ENCODE peak calls at places on chromosomes 2 and 18, in five cellular contexts. One of them, this sample, is unnamed.

GRCh38 chr2:70143314-70144150 is 47.3 kb downstream of the C2orf42 start:
- DNase-seq in CD8-positive, alpha-beta memory T cell: peak
- DNase-seq in smooth muscle cell of the brain vasculature: no peak
- DNase-seq in hypothalamus: no peak
- DNase-seq in stimulated activated CD8-positive, alpha-beta memory T cell treated with anti-CD3 and anti-CD28 coated beads, Interleukin-15, amount 100 ng/mL, for 1 hour: no peak
- DNase-seq in this sample: peak

GRCh38 chr2:142048581-142048980 is 82.2 kb downstream of the LRP1B start:
- DNase-seq in smooth muscle cell of the brain vasculature: no peak
- DNase-seq in stimulated activated CD8-positive, alpha-beta memory T cell treated with anti-CD3 and anti-CD28 coated beads, Interleukin-15, amount 100 ng/mL, for 1 hour: no peak
- DNase-seq in CD8-positive, alpha-beta memory T cell: no peak
- DNase-seq in hypothalamus: no peak
- DNase-seq in this sample: no peak

GRCh38 chr18:32478317-32478716 is 7.6 kb upstream of the GAREM1 start:
- DNase-seq in stimulated activated CD8-positive, alpha-beta memory T cell treated with anti-CD3 and anti-CD28 coated beads, Interleukin-15, amount 100 ng/mL, for 1 hour: no peak
- DNase-seq in CD8-positive, alpha-beta memory T cell: no peak
- DNase-seq in hypothalamus: no peak
- DNase-seq in smooth muscle cell of the brain vasculature: no peak
- DNase-seq in this sample: no peak

GRCh38 chr2:121046335-121046734 is 238.7 kb downstream of the TFCP2L1 start:
- DNase-seq in smooth muscle cell of the brain vasculature: no peak
- DNase-seq in stimulated activated CD8-positive, alpha-beta memory T cell treated with anti-CD3 and anti-CD28 coated beads, Interleukin-15, amount 100 ng/mL, for 1 hour: no peak
- DNase-seq in hypothalamus: no peak
- DNase-seq in CD8-positive, alpha-beta memory T cell: no peak
- DNase-seq in this sample: no peak

GRCh38 chr18:48833701-48834394 is 116.9 kb downstream of the SMAD7 start:
- DNase-seq in hypothalamus: no peak
- DNase-seq in smooth muscle cell of the brain vasculature: no peak
- DNase-seq in CD8-positive, alpha-beta memory T cell: peak
- DNase-seq in stimulated activated CD8-positive, alpha-beta memory T cell treated with anti-CD3 and anti-CD28 coated beads, Interleukin-15, amount 100 ng/mL, for 1 hour: no peak
- DNase-seq in this sample: peak

GRCh38 chr2:222433381-222434173 is 9.2 kb downstream of the SGPP2 start:
- DNase-seq in stimulated activated CD8-positive, alpha-beta memory T cell treated with anti-CD3 and anti-CD28 coated beads, Interleukin-15, amount 100 ng/mL, for 1 hour: no peak
- DNase-seq in smooth muscle cell of the brain vasculature: no peak
- DNase-seq in CD8-positive, alpha-beta memory T cell: no peak
- DNase-seq in hypothalamus: no peak
- DNase-seq in this sample: no peak

GRCh38 chr2:120771556-120772208 is 36.0 kb downstream of the GLI2 start:
- DNase-seq in hypothalamus: no peak
- DNase-seq in smooth muscle cell of the brain vasculature: peak
- DNase-seq in CD8-positive, alpha-beta memory T cell: no peak
- DNase-seq in stimulated activated CD8-positive, alpha-beta memory T cell treated with anti-CD3 and anti-CD28 coated beads, Interleukin-15, amount 100 ng/mL, for 1 hour: no peak
- DNase-seq in this sample: no peak

GRCh38 chr2:10080536-10081304 is 509 bp upstream of the CYS1 start:
- DNase-seq in smooth muscle cell of the brain vasculature: no peak
- DNase-seq in CD8-positive, alpha-beta memory T cell: peak
- DNase-seq in hypothalamus: no peak
- DNase-seq in stimulated activated CD8-positive, alpha-beta memory T cell treated with anti-CD3 and anti-CD28 coated beads, Interleukin-15, amount 100 ng/mL, for 1 hour: no peak
- DNase-seq in this sample: no peak

GRCh38 chr2:198106621-198107020 is 302.2 kb downstream of the PLCL1 start:
- DNase-seq in hypothalamus: no peak
- DNase-seq in CD8-positive, alpha-beta memory T cell: no peak
- DNase-seq in stimulated activated CD8-positive, alpha-beta memory T cell treated with anti-CD3 and anti-CD28 coated beads, Interleukin-15, amount 100 ng/mL, for 1 hour: no peak
- DNase-seq in smooth muscle cell of the brain vasculature: no peak
- DNase-seq in this sample: no peak

This sample was measured in memory B cell.